ENCODE peak calls at places on chromosomes 13 and 19, in four cellular contexts. One of them, this sample, is unnamed.

GRCh38 chr13:44268965-44269364 is 104.7 kb upstream of the SERP2 start:
- DNase-seq in mesendoderm: no peak
- DNase-seq in T-helper 17 cell: no peak
- DNase-seq in iPS-NIHi11: no peak
- DNase-seq in this sample: no peak

GRCh38 chr19:38529610-38530009 is 88.1 kb downstream of the MAP4K1 start:
- DNase-seq in mesendoderm: no peak
- DNase-seq in T-helper 17 cell: no peak
- DNase-seq in iPS-NIHi11: no peak
- DNase-seq in this sample: no peak

GRCh38 chr13:53250272-53250875 is 221.8 kb downstream of the OLFM4 start:
- DNase-seq in mesendoderm: peak
- DNase-seq in T-helper 17 cell: no peak
- DNase-seq in iPS-NIHi11: peak
- DNase-seq in this sample: peak

GRCh38 chr19:2064395-2064787 is 13.3 kb upstream of the MKNK2 start:
- DNase-seq in mesendoderm: no peak
- DNase-seq in T-helper 17 cell: no peak
- DNase-seq in iPS-NIHi11: no peak
- DNase-seq in this sample: no peak

GRCh38 chr19:1239796-1240737 is 1.5 kb upstream of the ATP5F1D start:
- DNase-seq in mesendoderm: peak
- DNase-seq in T-helper 17 cell: peak
- DNase-seq in iPS-NIHi11: peak
- DNase-seq in this sample: peak

GRCh38 chr13:37715606-37716015 is 117.0 kb upstream of the POSTN start:
- DNase-seq in mesendoderm: no peak
- DNase-seq in T-helper 17 cell: no peak
- DNase-seq in iPS-NIHi11: no peak
- DNase-seq in this sample: peak

GRCh38 chr19:44792286-44792685 is 14.6 kb downstream of the CBLC start:
- DNase-seq in mesendoderm: no peak
- DNase-seq in T-helper 17 cell: no peak
- DNase-seq in iPS-NIHi11: no peak
- DNase-seq in this sample: no peak

GRCh38 chr13:94640676-94641075 is 39.0 kb downstream of the GPR180 start:
- DNase-seq in mesendoderm: no peak
- DNase-seq in T-helper 17 cell: no peak
- DNase-seq in iPS-NIHi11: no peak
- DNase-seq in this sample: no peak

GRCh38 chr19:29579308-29579910 is 26.7 kb upstream of the POP4 start:
- DNase-seq in mesendoderm: no peak
- DNase-seq in T-helper 17 cell: no peak
- DNase-seq in iPS-NIHi11: no peak
- DNase-seq in this sample: no peak

GRCh38 chr13:45456196-45456972 is 8.4 kb upstream of the COG3 start:
- DNase-seq in mesendoderm: no peak
- DNase-seq in T-helper 17 cell: no peak
- DNase-seq in iPS-NIHi11: no peak
- DNase-seq in this sample: peak

GRCh38 chr19:6235031-6235951 is 44.5 kb downstream of the MLLT1 start:
- DNase-seq in mesendoderm: no peak
- DNase-seq in T-helper 17 cell: no peak
- DNase-seq in iPS-NIHi11: peak
- DNase-seq in this sample: no peak

This sample was measured in AG04450.